ENCODE peak calls at places on chromosomes 3 and 15, in seven cellular contexts. P is putamen, Q is upper lobe of right lung, U is ureter, K is HTR-8/SVneo, F is COLO829, A is C1 segment of cervical spinal cord. L is an unnamed sample.
A peak's percentile ranks its signal among the peaks of the same experiment; 100 is the strongest.

GRCh38 chr15:90211440-90212168 is 10.5 kb downstream of the SEMA4B start:
- DNase-seq in P (no peak), Q (no peak), U (peak; percentile 89), K (peak; percentile 66), F (no peak), A (no peak), L (peak; percentile 88)

GRCh38 chr3:101849714-101850326 is 506 bp downstream of the NFKBIZ start:
- DNase-seq in P (peak; percentile 43), Q (peak; percentile 82), U (peak; percentile 51), K (no peak), F (no peak), A (no peak), L (no peak)

GRCh38 chr3:84959470-84960380 is 936 bp downstream of the CADM2 start:
- DNase-seq in P (no peak), Q (no peak), U (no peak), K (no peak), F (no peak), A (no peak), L (no peak)

GRCh38 chr15:70853855-70854668 is at the start of gene LARP6:
- DNase-seq in P (no peak), Q (no peak), U (no peak), K (peak; percentile 66), F (no peak), A (peak; percentile 84), L (no peak)

GRCh38 chr3:122063908-122064307 is 8.7 kb downstream of the CD86 start:
- DNase-seq in P (no peak), Q (no peak), U (no peak), K (no peak), F (no peak), A (no peak), L (no peak)

GRCh38 chr15:83914906-83915305 is 261.0 kb downstream of the ADAMTSL3 start:
- DNase-seq in P (no peak), Q (no peak), U (no peak), K (no peak), F (no peak), A (no peak), L (no peak)

GRCh38 chr15:71294636-71295241 is 179.5 kb downstream of the THSD4 start:
- DNase-seq in P (no peak), Q (no peak), U (no peak), K (peak; percentile 63), F (no peak), A (no peak), L (peak; percentile 98)

GRCh38 chr3:11001020-11001657 is 8.6 kb downstream of the SLC6A1 start:
- DNase-seq in P (peak; percentile 81), Q (no peak), U (no peak), K (no peak), F (no peak), A (peak; percentile 22), L (no peak)

GRCh38 chr3:51191768-51192167 is 193.3 kb upstream of the MANF start:
- DNase-seq in P (no peak), Q (no peak), U (no peak), K (no peak), F (no peak), A (no peak), L (no peak)

GRCh38 chr3:125051715-125052581 is 3.8 kb downstream of the HEG1 start:
- DNase-seq in P (no peak), Q (no peak), U (peak; percentile 67), K (no peak), F (no peak), A (peak; percentile 62), L (no peak)

GRCh38 chr3:61685755-61686154 is 124.4 kb downstream of the PTPRG start:
- DNase-seq in P (no peak), Q (no peak), U (no peak), K (no peak), F (no peak), A (no peak), L (no peak)

GRCh38 chr3:69051796-69052566 is at the start of gene TMF1:
- DNase-seq in P (peak; percentile 98), Q (peak; percentile 99), U (peak; percentile 98), K (peak; percentile 97), F (peak; percentile 99), A (no peak), L (peak; percentile 98)

GRCh38 chr15:85708402-85708932 is 86.3 kb downstream of the KLHL25 start:
- DNase-seq in P (no peak), Q (no peak), U (no peak), K (no peak), F (no peak), A (no peak), L (no peak)

GRCh38 chr15:59543721-59544547 is 67.6 kb upstream of the GCNT3 start:
- DNase-seq in P (no peak), Q (no peak), U (no peak), K (no peak), F (no peak), A (no peak), L (no peak)

GRCh38 chr15:42364529-42364928 is 5.2 kb downstream of the CAPN3 start:
- DNase-seq in P (no peak), Q (no peak), U (no peak), K (no peak), F (no peak), A (no peak), L (no peak)

GRCh38 chr15:41928637-41929620 is 35.1 kb upstream of the SPTBN5 start:
- DNase-seq in P (no peak), Q (peak; percentile 73), U (no peak), K (no peak), F (no peak), A (no peak), L (no peak)

GRCh38 chr15:42826251-42826890 is 89.4 kb upstream of the CDAN1 start:
- DNase-seq in P (no peak), Q (no peak), U (no peak), K (no peak), F (no peak), A (no peak), L (peak; percentile 76)

GRCh38 chr3:141894524-141895176 is 18.2 kb downstream of the ATP1B3 start:
- DNase-seq in P (no peak), Q (no peak), U (no peak), K (peak; percentile 32), F (no peak), A (no peak), L (peak; percentile 49)

GRCh38 chr3:192121921-192122320 is 605.4 kb downstream of the FGF12 start:
- DNase-seq in P (no peak), Q (no peak), U (no peak), K (no peak), F (no peak), A (no peak), L (no peak)

GRCh38 chr3:192935441-192935840 is 17.8 kb upstream of the MB21D2 start:
- DNase-seq in P (no peak), Q (no peak), U (no peak), K (no peak), F (no peak), A (no peak), L (peak; percentile 24)

GRCh38 chr3:37386627-37387230 is 212.3 kb upstream of the LRRFIP2 start:
- DNase-seq in P (no peak), Q (no peak), U (no peak), K (no peak), F (no peak), A (no peak), L (no peak)

GRCh38 chr3:30073622-30074021 is 532.8 kb upstream of the TGFBR2 start:
- DNase-seq in P (no peak), Q (no peak), U (no peak), K (no peak), F (peak; percentile 53), A (no peak), L (peak; percentile 53)

GRCh38 chr15:65796610-65797012 is 4.5 kb upstream of the DENND4A start:
- DNase-seq in P (no peak), Q (no peak), U (no peak), K (peak; percentile 36), F (no peak), A (no peak), L (peak; percentile 92)

GRCh38 chr15:75832114-75832513 is 11.1 kb upstream of the UBE2Q2 start:
- DNase-seq in P (no peak), Q (no peak), U (no peak), K (no peak), F (no peak), A (no peak), L (no peak)

GRCh38 chr3:176428552-176428951 is 768.7 kb downstream of the TBL1XR1 start:
- DNase-seq in P (no peak), Q (no peak), U (no peak), K (no peak), F (no peak), A (no peak), L (no peak)

GRCh38 chr3:161890147-161890625 is 393.6 kb downstream of the OTOL1 start:
- DNase-seq in P (no peak), Q (peak; percentile 78), U (peak; percentile 44), K (peak; percentile 47), F (peak; percentile 95), A (no peak), L (peak; percentile 3)

GRCh38 chr15:45263854-45264253 is 11.8 kb downstream of the SLC28A2 start:
- DNase-seq in P (no peak), Q (no peak), U (no peak), K (no peak), F (no peak), A (no peak), L (no peak)

GRCh38 chr3:13494463-13495350 is 14.6 kb downstream of the HDAC11 start:
- DNase-seq in P (peak; percentile 91), Q (peak; percentile 51), U (no peak), K (no peak), F (no peak), A (peak; percentile 56), L (no peak)

GRCh38 chr15:88997531-88997930 is 84.4 kb upstream of the MFGE8 start:
- DNase-seq in P (no peak), Q (no peak), U (no peak), K (no peak), F (no peak), A (no peak), L (no peak)

GRCh38 chr3:37272743-37273142 is 98.4 kb upstream of the LRRFIP2 start:
- DNase-seq in P (no peak), Q (no peak), U (no peak), K (no peak), F (no peak), A (no peak), L (no peak)

GRCh38 chr3:48543271-48543866 is 13.2 kb downstream of the PFKFB4 start:
- DNase-seq in P (no peak), Q (no peak), U (no peak), K (no peak), F (no peak), A (no peak), L (no peak)

GRCh38 chr3:157551961-157552360 is 48.7 kb upstream of the VEPH1 start:
- DNase-seq in P (no peak), Q (no peak), U (no peak), K (no peak), F (no peak), A (no peak), L (no peak)

GRCh38 chr3:187838016-187838535 is 92.8 kb upstream of the BCL6 start:
- DNase-seq in P (no peak), Q (no peak), U (no peak), K (no peak), F (no peak), A (no peak), L (no peak)

GRCh38 chr3:128683957-128684356 is 33.3 kb upstream of the RPN1 start:
- DNase-seq in P (no peak), Q (no peak), U (no peak), K (no peak), F (no peak), A (no peak), L (no peak)

L was measured in foreskin keratinocyte.